ENCODE peak calls at places on chromosomes 1 and 21, in nine cellular contexts. One of them, this sample, is unnamed.

GRCh38 chr1:167344605-167345385 is 124.1 kb downstream of the POU2F1 start:
- DNase-seq in AG04450: no peak
- DNase-seq in GM12865: no peak
- DNase-seq in heart left ventricle: no peak
- DNase-seq in kidney tubule cell: no peak
- DNase-seq in HEK293T: no peak
- DNase-seq in NCI-H2081: no peak
- DNase-seq in effector memory CD4-positive, alpha-beta T cell: no peak
- DNase-seq in NT2/D1: no peak
- DNase-seq in this sample: no peak

GRCh38 chr1:41530411-41530810 is 45.9 kb upstream of the EDN2 start:
- DNase-seq in GM12865: no peak
- DNase-seq in NCI-H2081: no peak
- DNase-seq in HEK293T: no peak
- DNase-seq in heart left ventricle: no peak
- DNase-seq in AG04450: no peak
- DNase-seq in effector memory CD4-positive, alpha-beta T cell: no peak
- DNase-seq in kidney tubule cell: no peak
- DNase-seq in NT2/D1: no peak
- DNase-seq in this sample: no peak

GRCh38 chr1:40868051-40868723 is 6.0 kb upstream of the CITED4 start:
- DNase-seq in heart left ventricle: no peak
- DNase-seq in NCI-H2081: no peak
- DNase-seq in NT2/D1: no peak
- DNase-seq in kidney tubule cell: peak
- DNase-seq in GM12865: no peak
- DNase-seq in effector memory CD4-positive, alpha-beta T cell: no peak
- DNase-seq in HEK293T: no peak
- DNase-seq in AG04450: no peak
- DNase-seq in this sample: no peak

GRCh38 chr1:38898653-38899230 is 17.4 kb upstream of the GJA9 start:
- DNase-seq in effector memory CD4-positive, alpha-beta T cell: no peak
- DNase-seq in HEK293T: no peak
- DNase-seq in GM12865: no peak
- DNase-seq in NCI-H2081: no peak
- DNase-seq in heart left ventricle: no peak
- DNase-seq in NT2/D1: no peak
- DNase-seq in kidney tubule cell: peak
- DNase-seq in AG04450: no peak
- DNase-seq in this sample: no peak

GRCh38 chr1:97144527-97144926 is 422.9 kb downstream of the PTBP2 start:
- DNase-seq in kidney tubule cell: peak
- DNase-seq in AG04450: no peak
- DNase-seq in effector memory CD4-positive, alpha-beta T cell: no peak
- DNase-seq in NCI-H2081: no peak
- DNase-seq in GM12865: no peak
- DNase-seq in HEK293T: no peak
- DNase-seq in heart left ventricle: no peak
- DNase-seq in NT2/D1: no peak
- DNase-seq in this sample: no peak

GRCh38 chr1:218475275-218475674 is 130.1 kb downstream of the TGFB2 start:
- DNase-seq in HEK293T: no peak
- DNase-seq in AG04450: no peak
- DNase-seq in NT2/D1: no peak
- DNase-seq in GM12865: no peak
- DNase-seq in effector memory CD4-positive, alpha-beta T cell: no peak
- DNase-seq in NCI-H2081: no peak
- DNase-seq in heart left ventricle: no peak
- DNase-seq in kidney tubule cell: peak
- DNase-seq in this sample: no peak

GRCh38 chr1:207798847-207799246 is 47.0 kb downstream of the CD46 start:
- DNase-seq in NCI-H2081: no peak
- DNase-seq in GM12865: peak
- DNase-seq in NT2/D1: no peak
- DNase-seq in kidney tubule cell: no peak
- DNase-seq in effector memory CD4-positive, alpha-beta T cell: no peak
- DNase-seq in AG04450: no peak
- DNase-seq in HEK293T: no peak
- DNase-seq in heart left ventricle: no peak
- DNase-seq in this sample: no peak

GRCh38 chr21:37460196-37460595 is 93.6 kb downstream of the DYRK1A start:
- DNase-seq in heart left ventricle: no peak
- DNase-seq in AG04450: no peak
- DNase-seq in GM12865: no peak
- DNase-seq in effector memory CD4-positive, alpha-beta T cell: no peak
- DNase-seq in kidney tubule cell: no peak
- DNase-seq in HEK293T: peak
- DNase-seq in NCI-H2081: no peak
- DNase-seq in NT2/D1: peak
- DNase-seq in this sample: no peak

GRCh38 chr1:116119876-116120275 is 8.7 kb downstream of the MAB21L3 start:
- DNase-seq in AG04450: no peak
- DNase-seq in NT2/D1: no peak
- DNase-seq in HEK293T: no peak
- DNase-seq in heart left ventricle: no peak
- DNase-seq in kidney tubule cell: peak
- DNase-seq in NCI-H2081: no peak
- DNase-seq in effector memory CD4-positive, alpha-beta T cell: no peak
- DNase-seq in GM12865: no peak
- DNase-seq in this sample: no peak

GRCh38 chr1:11478571-11479374 is at the start of gene DISP3:
- DNase-seq in heart left ventricle: peak
- DNase-seq in HEK293T: peak
- DNase-seq in AG04450: no peak
- DNase-seq in kidney tubule cell: peak
- DNase-seq in effector memory CD4-positive, alpha-beta T cell: peak
- DNase-seq in NCI-H2081: peak
- DNase-seq in NT2/D1: peak
- DNase-seq in GM12865: peak
- DNase-seq in this sample: peak

GRCh38 chr1:20640183-20640597 is 6.9 kb downstream of the PINK1 start:
- DNase-seq in heart left ventricle: peak
- DNase-seq in kidney tubule cell: peak
- DNase-seq in NT2/D1: no peak
- DNase-seq in GM12865: peak
- DNase-seq in HEK293T: peak
- DNase-seq in NCI-H2081: peak
- DNase-seq in AG04450: no peak
- DNase-seq in effector memory CD4-positive, alpha-beta T cell: peak
- DNase-seq in this sample: peak

GRCh38 chr1:153538315-153538821 is 2.4 kb downstream of the S100A5 start:
- DNase-seq in NCI-H2081: no peak
- DNase-seq in AG04450: no peak
- DNase-seq in GM12865: peak
- DNase-seq in heart left ventricle: no peak
- DNase-seq in NT2/D1: peak
- DNase-seq in kidney tubule cell: peak
- DNase-seq in HEK293T: peak
- DNase-seq in effector memory CD4-positive, alpha-beta T cell: no peak
- DNase-seq in this sample: peak

GRCh38 chr21:34883501-34884271 is 165.4 kb downstream of the RUNX1 start:
- DNase-seq in HEK293T: no peak
- DNase-seq in GM12865: no peak
- DNase-seq in NT2/D1: no peak
- DNase-seq in AG04450: no peak
- DNase-seq in NCI-H2081: no peak
- DNase-seq in kidney tubule cell: peak
- DNase-seq in heart left ventricle: no peak
- DNase-seq in effector memory CD4-positive, alpha-beta T cell: no peak
- DNase-seq in this sample: no peak